ENCODE peak calls at places on chromosomes 1 and 21, in six cellular contexts. One of them, this sample, is unnamed.

GRCh38 chr1:110053557-110054428 is 16.7 kb downstream of the ALX3 start:
- DNase-seq in CD8-positive, alpha-beta T cell: peak; percentile 70
- DNase-seq in transverse colon: peak; percentile 77
- DNase-seq in stomach: peak; percentile 74
- DNase-seq in neuronal stem cell: peak; percentile 55
- DNase-seq in GM23248: peak; percentile 53
- DNase-seq in this sample: no peak

GRCh38 chr1:231421616-231421970 is 494 bp downstream of the EGLN1 start:
- DNase-seq in CD8-positive, alpha-beta T cell: peak; percentile 42
- DNase-seq in transverse colon: peak; percentile 45
- DNase-seq in stomach: peak; percentile 44
- DNase-seq in neuronal stem cell: no peak
- DNase-seq in GM23248: peak; percentile 74
- DNase-seq in this sample: no peak

GRCh38 chr1:218361298-218362065 is 16.3 kb downstream of the TGFB2 start:
- DNase-seq in CD8-positive, alpha-beta T cell: no peak
- DNase-seq in transverse colon: no peak
- DNase-seq in stomach: no peak
- DNase-seq in neuronal stem cell: no peak
- DNase-seq in GM23248: peak; percentile 69
- DNase-seq in this sample: no peak

GRCh38 chr1:168236836-168237611 is 11.2 kb downstream of the SFT2D2 start:
- DNase-seq in CD8-positive, alpha-beta T cell: no peak
- DNase-seq in transverse colon: no peak
- DNase-seq in stomach: no peak
- DNase-seq in neuronal stem cell: no peak
- DNase-seq in GM23248: no peak
- DNase-seq in this sample: no peak

GRCh38 chr1:106924360-106924759 is 132.1 kb upstream of the PRMT6 start:
- DNase-seq in CD8-positive, alpha-beta T cell: no peak
- DNase-seq in transverse colon: no peak
- DNase-seq in stomach: no peak
- DNase-seq in neuronal stem cell: peak; percentile 37
- DNase-seq in GM23248: peak; percentile 39
- DNase-seq in this sample: peak; percentile 11

GRCh38 chr1:85316324-85316723 is 39.9 kb upstream of the BCL10 start:
- DNase-seq in CD8-positive, alpha-beta T cell: no peak
- DNase-seq in transverse colon: no peak
- DNase-seq in stomach: no peak
- DNase-seq in neuronal stem cell: no peak
- DNase-seq in GM23248: no peak
- DNase-seq in this sample: no peak

GRCh38 chr1:229786974-229787610 is 161.0 kb downstream of the URB2 start:
- DNase-seq in CD8-positive, alpha-beta T cell: no peak
- DNase-seq in transverse colon: no peak
- DNase-seq in stomach: no peak
- DNase-seq in neuronal stem cell: no peak
- DNase-seq in GM23248: no peak
- DNase-seq in this sample: no peak

GRCh38 chr1:246351726-246352125 is 155.4 kb downstream of the SMYD3 start:
- DNase-seq in CD8-positive, alpha-beta T cell: no peak
- DNase-seq in transverse colon: no peak
- DNase-seq in stomach: no peak
- DNase-seq in neuronal stem cell: no peak
- DNase-seq in GM23248: no peak
- DNase-seq in this sample: no peak

GRCh38 chr1:221663321-221663720 is 78.6 kb downstream of the DUSP10 start:
- DNase-seq in CD8-positive, alpha-beta T cell: no peak
- DNase-seq in transverse colon: no peak
- DNase-seq in stomach: no peak
- DNase-seq in neuronal stem cell: no peak
- DNase-seq in GM23248: no peak
- DNase-seq in this sample: no peak

GRCh38 chr1:3881191-3881475 is 18.9 kb downstream of the C1orf174 start:
- DNase-seq in CD8-positive, alpha-beta T cell: no peak
- DNase-seq in transverse colon: no peak
- DNase-seq in stomach: no peak
- DNase-seq in neuronal stem cell: no peak
- DNase-seq in GM23248: no peak
- DNase-seq in this sample: no peak

GRCh38 chr1:4605158-4605557 is 49.3 kb upstream of the AJAP1 start:
- DNase-seq in CD8-positive, alpha-beta T cell: no peak
- DNase-seq in transverse colon: no peak
- DNase-seq in stomach: no peak
- DNase-seq in neuronal stem cell: no peak
- DNase-seq in GM23248: no peak
- DNase-seq in this sample: no peak

GRCh38 chr1:205318231-205318991 is 3.1 kb downstream of the NUAK2 start:
- DNase-seq in CD8-positive, alpha-beta T cell: no peak
- DNase-seq in transverse colon: peak; percentile 54
- DNase-seq in stomach: no peak
- DNase-seq in neuronal stem cell: no peak
- DNase-seq in GM23248: no peak
- DNase-seq in this sample: no peak

GRCh38 chr1:37930246-37931142 is 16.4 kb downstream of the INPP5B start:
- DNase-seq in CD8-positive, alpha-beta T cell: peak; percentile 42
- DNase-seq in transverse colon: no peak
- DNase-seq in stomach: no peak
- DNase-seq in neuronal stem cell: no peak
- DNase-seq in GM23248: peak; percentile 38
- DNase-seq in this sample: no peak

GRCh38 chr1:243939167-243939848 is 89.3 kb upstream of the AKT3 start:
- DNase-seq in CD8-positive, alpha-beta T cell: no peak
- DNase-seq in transverse colon: no peak
- DNase-seq in stomach: no peak
- DNase-seq in neuronal stem cell: no peak
- DNase-seq in GM23248: peak; percentile 63
- DNase-seq in this sample: no peak

GRCh38 chr1:58861510-58861909 is 77.7 kb upstream of the JUN start:
- DNase-seq in CD8-positive, alpha-beta T cell: no peak
- DNase-seq in transverse colon: no peak
- DNase-seq in stomach: no peak
- DNase-seq in neuronal stem cell: no peak
- DNase-seq in GM23248: peak; percentile 72
- DNase-seq in this sample: no peak

GRCh38 chr1:243495442-243496172 is 239.8 kb downstream of the SDCCAG8 start:
- DNase-seq in CD8-positive, alpha-beta T cell: no peak
- DNase-seq in transverse colon: no peak
- DNase-seq in stomach: no peak
- DNase-seq in neuronal stem cell: no peak
- DNase-seq in GM23248: peak; percentile 80
- DNase-seq in this sample: no peak

GRCh38 chr1:30512253-30512921 is 211.0 kb downstream of the MATN1 start:
- DNase-seq in CD8-positive, alpha-beta T cell: no peak
- DNase-seq in transverse colon: no peak
- DNase-seq in stomach: peak; percentile 20
- DNase-seq in neuronal stem cell: no peak
- DNase-seq in GM23248: peak; percentile 53
- DNase-seq in this sample: no peak

GRCh38 chr1:53175302-53175913 is 21.2 kb upstream of the CPT2 start:
- DNase-seq in CD8-positive, alpha-beta T cell: no peak
- DNase-seq in transverse colon: no peak
- DNase-seq in stomach: peak; percentile 89
- DNase-seq in neuronal stem cell: no peak
- DNase-seq in GM23248: peak; percentile 92
- DNase-seq in this sample: no peak

GRCh38 chr1:160105155-160105554 is 6.7 kb upstream of the IGSF8 start:
- DNase-seq in CD8-positive, alpha-beta T cell: no peak
- DNase-seq in transverse colon: no peak
- DNase-seq in stomach: no peak
- DNase-seq in neuronal stem cell: no peak
- DNase-seq in GM23248: no peak
- DNase-seq in this sample: no peak

GRCh38 chr1:160101717-160102522 is 3.5 kb upstream of the IGSF8 start:
- DNase-seq in CD8-positive, alpha-beta T cell: no peak
- DNase-seq in transverse colon: no peak
- DNase-seq in stomach: no peak
- DNase-seq in neuronal stem cell: no peak
- DNase-seq in GM23248: peak; percentile 19
- DNase-seq in this sample: no peak

GRCh38 chr1:160103658-160104519 is 5.5 kb upstream of the IGSF8 start:
- DNase-seq in CD8-positive, alpha-beta T cell: no peak
- DNase-seq in transverse colon: no peak
- DNase-seq in stomach: no peak
- DNase-seq in neuronal stem cell: no peak
- DNase-seq in GM23248: no peak
- DNase-seq in this sample: no peak

GRCh38 chr1:160107512-160107911 is 8.0 kb upstream of the ATP1A2 start:
- DNase-seq in CD8-positive, alpha-beta T cell: no peak
- DNase-seq in transverse colon: no peak
- DNase-seq in stomach: no peak
- DNase-seq in neuronal stem cell: no peak
- DNase-seq in GM23248: no peak
- DNase-seq in this sample: no peak

DNA sequence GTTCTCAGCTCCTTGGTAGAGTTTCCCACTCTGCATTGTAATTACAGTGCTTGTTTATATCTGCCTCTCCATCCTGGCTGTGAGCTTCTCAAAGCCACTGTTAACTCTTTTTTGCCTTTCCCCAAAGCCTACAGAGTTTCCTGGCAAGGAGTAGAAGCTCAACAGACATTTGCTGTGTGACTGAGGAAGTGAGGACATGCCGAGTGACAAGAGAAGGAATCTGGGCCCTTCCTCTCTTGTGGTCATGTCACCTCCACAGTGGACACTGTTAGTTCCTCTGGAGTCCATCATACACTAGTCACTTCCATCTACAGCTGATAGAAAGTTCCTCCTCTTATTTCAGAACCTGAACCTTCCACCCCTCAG is 6.1 kb upstream of the IGSF8 start:
- DNase-seq in CD8-positive, alpha-beta T cell: no peak
- DNase-seq in transverse colon: no peak
- DNase-seq in stomach: no peak
- DNase-seq in neuronal stem cell: no peak
- DNase-seq in GM23248: no peak
- DNase-seq in this sample: no peak
- H3K4me3 ChIP-seq in CD8-positive, alpha-beta T cell: no peak overlapping the region
- H3K4me3 ChIP-seq in transverse colon: no peak overlapping the region
- H3K4me3 ChIP-seq in stomach: no peak overlapping the region
- H3K4me3 ChIP-seq in neuronal stem cell: no peak overlapping the region
- H3K4me3 ChIP-seq in GM23248: no peak overlapping the region
- H3K4me3 ChIP-seq in this sample: no peak overlapping the region

DNA sequence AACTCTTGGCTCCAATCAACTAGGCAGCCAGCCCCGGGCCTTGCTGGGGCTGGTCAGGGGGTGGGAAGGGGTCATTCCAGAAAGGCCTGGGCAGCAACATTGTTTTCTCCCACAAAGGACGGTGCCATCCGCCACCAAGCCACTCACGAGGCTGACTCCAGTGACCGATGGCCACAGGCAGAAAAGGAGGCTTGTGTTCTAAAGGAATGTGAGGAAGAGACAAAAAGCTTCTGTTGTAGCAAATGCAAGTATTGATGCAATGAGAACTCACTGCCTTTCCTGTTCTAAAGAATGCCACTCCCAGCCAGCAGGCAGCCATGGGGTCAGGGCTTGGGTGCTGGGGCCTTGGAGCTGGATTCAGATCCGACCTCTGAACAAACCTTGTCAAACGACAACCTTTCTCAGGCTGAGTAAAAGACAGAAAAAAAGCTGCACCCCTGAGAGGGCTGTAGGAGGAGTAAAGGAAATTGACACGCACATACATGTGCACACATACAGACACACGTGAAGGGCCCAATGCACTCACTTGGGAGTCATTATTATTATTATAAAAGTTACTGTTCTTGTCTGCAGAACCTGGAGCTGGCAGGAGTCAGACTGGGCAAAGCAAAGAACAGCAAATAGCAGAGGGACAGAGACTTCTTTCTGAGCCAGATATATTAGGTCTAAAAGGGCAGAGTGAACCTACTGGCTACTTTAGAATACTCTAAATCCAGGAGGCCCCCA is 13.9 kb upstream of the PRMT2 start:
- DNase-seq in CD8-positive, alpha-beta T cell: no peak
- DNase-seq in transverse colon: no peak
- DNase-seq in stomach: no peak
- DNase-seq in neuronal stem cell: no peak
- DNase-seq in GM23248: no peak
- DNase-seq in this sample: no peak
- H3K4me1 ChIP-seq in CD8-positive, alpha-beta T cell: peaks cover 76% of the 10 kb centered on the region
- H3K4me1 ChIP-seq in transverse colon: no peaks in the 10 kb centered on the region
- H3K4me1 ChIP-seq in stomach: no peaks in the 10 kb centered on the region
- H3K4me1 ChIP-seq in neuronal stem cell: peaks cover 13% of the 10 kb centered on the region
- H3K4me1 ChIP-seq in GM23248: no peaks in the 10 kb centered on the region
- H3K4me1 ChIP-seq in this sample: no peaks in the 10 kb centered on the region

GRCh38 chr1:54218883-54219687 is 19.1 kb downstream of the MRPL37 start:
- DNase-seq in CD8-positive, alpha-beta T cell: no peak
- DNase-seq in transverse colon: peak; percentile 42
- DNase-seq in stomach: peak; percentile 59
- DNase-seq in neuronal stem cell: no peak
- DNase-seq in GM23248: peak; percentile 22
- DNase-seq in this sample: no peak
- H3K36me3 ChIP-seq in CD8-positive, alpha-beta T cell: peaks cover 52% of the 10 kb centered on the region
- H3K36me3 ChIP-seq in transverse colon: peaks cover 29% of the 10 kb centered on the region
- H3K36me3 ChIP-seq in stomach: peaks cover 47% of the 10 kb centered on the region
- H3K36me3 ChIP-seq in neuronal stem cell: peaks cover 40% of the 10 kb centered on the region
- H3K36me3 ChIP-seq in GM23248: peaks cover 15% of the 10 kb centered on the region
- H3K36me3 ChIP-seq in this sample: peaks cover 44% of the 10 kb centered on the region

GRCh38 chr1:154855186-154855585 is 14.9 kb downstream of the KCNN3 start:
- DNase-seq in CD8-positive, alpha-beta T cell: no peak
- DNase-seq in transverse colon: no peak
- DNase-seq in stomach: no peak
- DNase-seq in neuronal stem cell: no peak
- DNase-seq in GM23248: no peak
- DNase-seq in this sample: no peak

GRCh38 chr1:154857022-154857421 is 13.1 kb downstream of the KCNN3 start:
- DNase-seq in CD8-positive, alpha-beta T cell: no peak
- DNase-seq in transverse colon: no peak
- DNase-seq in stomach: no peak
- DNase-seq in neuronal stem cell: no peak
- DNase-seq in GM23248: no peak
- DNase-seq in this sample: no peak

GRCh38 chr1:154856049-154856448 is 14.0 kb downstream of the KCNN3 start:
- DNase-seq in CD8-positive, alpha-beta T cell: no peak
- DNase-seq in transverse colon: no peak
- DNase-seq in stomach: no peak
- DNase-seq in neuronal stem cell: no peak
- DNase-seq in GM23248: no peak
- DNase-seq in this sample: no peak

GRCh38 chr1:154857441-154858215 is 12.5 kb downstream of the KCNN3 start:
- DNase-seq in CD8-positive, alpha-beta T cell: no peak
- DNase-seq in transverse colon: no peak
- DNase-seq in stomach: no peak
- DNase-seq in neuronal stem cell: no peak
- DNase-seq in GM23248: no peak
- DNase-seq in this sample: no peak

DNA sequence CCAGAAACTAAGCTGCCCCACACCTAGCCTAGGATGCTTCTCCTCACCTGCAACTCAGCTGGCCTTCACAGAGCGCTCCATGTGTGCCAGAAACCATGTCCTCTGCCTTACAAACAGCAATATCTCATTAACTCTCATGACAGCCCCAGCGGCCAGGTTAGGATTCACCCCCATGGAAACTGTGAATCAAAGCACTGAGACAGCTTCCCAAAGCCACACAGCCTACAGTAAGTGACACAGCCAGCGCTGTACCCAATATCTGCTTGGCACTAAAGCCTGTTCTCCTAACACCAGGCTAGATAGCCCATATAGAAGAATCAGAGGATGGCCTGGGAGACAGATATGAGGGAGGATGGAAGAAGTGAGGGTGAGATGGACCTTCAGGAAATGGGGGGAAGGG is 13.5 kb downstream of the KCNN3 start:
- DNase-seq in CD8-positive, alpha-beta T cell: no peak
- DNase-seq in transverse colon: no peak
- DNase-seq in stomach: no peak
- DNase-seq in neuronal stem cell: no peak
- DNase-seq in GM23248: no peak
- DNase-seq in this sample: no peak
- H3K4me3 ChIP-seq in CD8-positive, alpha-beta T cell: no peak overlapping the region
- H3K4me3 ChIP-seq in transverse colon: no peak overlapping the region
- H3K4me3 ChIP-seq in stomach: no peak overlapping the region
- H3K4me3 ChIP-seq in neuronal stem cell: no peak overlapping the region
- H3K4me3 ChIP-seq in GM23248: no peak overlapping the region
- H3K4me3 ChIP-seq in this sample: no peak overlapping the region